ENCODE peak calls at places on chromosomes 2 and 18, in five cellular contexts. One of them, this sample, is unnamed.

GRCh38 chr18:66160007-66160406 is 409.2 kb downstream of the CDH7 start:
- DNase-seq in WTC11: no peak
- DNase-seq in GM12878: no peak
- DNase-seq in K562: no peak
- DNase-seq in HepG2: no peak
- DNase-seq in this sample: no peak

GRCh38 chr2:47964277-47964676 is 58.0 kb upstream of the FBXO11 start:
- DNase-seq in K562: no peak
- DNase-seq in GM12878: no peak
- DNase-seq in HepG2: no peak
- DNase-seq in WTC11: no peak
- DNase-seq in this sample: no peak

GRCh38 chr2:85988914-85989270 is 100.1 kb upstream of the ST3GAL5 start:
- DNase-seq in WTC11: no peak
- DNase-seq in GM12878: no peak
- DNase-seq in HepG2: no peak
- DNase-seq in K562: no peak
- DNase-seq in this sample: no peak

GRCh38 chr2:231666171-231667095 is 41.9 kb upstream of the PTMA start:
- DNase-seq in WTC11: peak; percentile 90
- DNase-seq in GM12878: peak; percentile 86
- DNase-seq in K562: peak; percentile 60
- DNase-seq in HepG2: peak; percentile 83
- DNase-seq in this sample: peak; percentile 97

GRCh38 chr18:1017679-1018078 is 113.0 kb downstream of the ADCYAP1 start:
- DNase-seq in HepG2: no peak
- DNase-seq in GM12878: no peak
- DNase-seq in WTC11: no peak
- DNase-seq in K562: no peak
- DNase-seq in this sample: no peak

GRCh38 chr18:48832961-48833700 is 117.6 kb downstream of the SMAD7 start:
- DNase-seq in GM12878: no peak
- DNase-seq in WTC11: peak; percentile 12
- DNase-seq in K562: no peak
- DNase-seq in HepG2: no peak
- DNase-seq in this sample: peak; percentile 19

GRCh38 chr2:235591921-235592320 is 98.1 kb downstream of the AGAP1 start:
- DNase-seq in GM12878: no peak
- DNase-seq in K562: no peak
- DNase-seq in HepG2: no peak
- DNase-seq in WTC11: no peak
- DNase-seq in this sample: no peak

GRCh38 chr2:67839668-67840067 is 223.1 kb downstream of the C1D start:
- DNase-seq in WTC11: no peak
- DNase-seq in K562: no peak
- DNase-seq in HepG2: no peak
- DNase-seq in GM12878: no peak
- DNase-seq in this sample: no peak

GRCh38 chr2:15941970-15942710 is 1.8 kb downstream of the MYCN start:
- DNase-seq in WTC11: peak; percentile 53
- DNase-seq in HepG2: no peak
- DNase-seq in K562: no peak
- DNase-seq in GM12878: no peak
- DNase-seq in this sample: no peak

GRCh38 chr2:171703574-171704347 is 16.5 kb downstream of the DYNC1I2 start:
- DNase-seq in K562: peak; percentile 43
- DNase-seq in GM12878: no peak
- DNase-seq in WTC11: no peak
- DNase-seq in HepG2: peak; percentile 53
- DNase-seq in this sample: peak; percentile 11

GRCh38 chr2:62550466-62550865 is 44.5 kb upstream of the TMEM17 start:
- DNase-seq in GM12878: no peak
- DNase-seq in WTC11: no peak
- DNase-seq in HepG2: no peak
- DNase-seq in K562: no peak
- DNase-seq in this sample: no peak

GRCh38 chr2:201675454-201675853 is 23.0 kb downstream of the MPP4 start:
- DNase-seq in HepG2: no peak
- DNase-seq in K562: no peak
- DNase-seq in WTC11: no peak
- DNase-seq in GM12878: no peak
- DNase-seq in this sample: no peak

GRCh38 chr2:205218056-205218455 is 464.2 kb upstream of the NRP2 start:
- DNase-seq in WTC11: no peak
- DNase-seq in K562: no peak
- DNase-seq in GM12878: no peak
- DNase-seq in HepG2: no peak
- DNase-seq in this sample: no peak

GRCh38 chr18:31931163-31931885 is 11.6 kb downstream of the TRAPPC8 start:
- DNase-seq in K562: no peak
- DNase-seq in WTC11: no peak
- DNase-seq in GM12878: no peak
- DNase-seq in HepG2: no peak
- DNase-seq in this sample: no peak

GRCh38 chr18:44153976-44154375 is 526.7 kb upstream of the SETBP1 start:
- DNase-seq in K562: no peak
- DNase-seq in HepG2: no peak
- DNase-seq in GM12878: no peak
- DNase-seq in WTC11: no peak
- DNase-seq in this sample: no peak

GRCh38 chr2:37523861-37524362 is 147.5 kb downstream of the CDC42EP3 start:
- DNase-seq in K562: no peak
- DNase-seq in WTC11: no peak
- DNase-seq in GM12878: no peak
- DNase-seq in HepG2: no peak
- DNase-seq in this sample: no peak

GRCh38 chr2:239289545-239289944 is 111.3 kb downstream of the HDAC4 start:
- DNase-seq in K562: no peak
- DNase-seq in HepG2: no peak
- DNase-seq in WTC11: no peak
- DNase-seq in GM12878: no peak
- DNase-seq in this sample: no peak

GRCh38 chr2:191699341-191699945 is 21.5 kb downstream of the NABP1 start:
- DNase-seq in WTC11: no peak
- DNase-seq in K562: no peak
- DNase-seq in HepG2: no peak
- DNase-seq in GM12878: no peak
- DNase-seq in this sample: no peak

GRCh38 chr2:25252291-25253152 is 84.1 kb upstream of the POMC start:
- DNase-seq in WTC11: peak; percentile 92
- DNase-seq in HepG2: peak; percentile 82
- DNase-seq in GM12878: no peak
- DNase-seq in K562: peak; percentile 97
- DNase-seq in this sample: peak; percentile 55

GRCh38 chr2:134282638-134283400 is 28.9 kb downstream of the MGAT5 start:
- DNase-seq in GM12878: peak; percentile 96
- DNase-seq in K562: no peak
- DNase-seq in HepG2: no peak
- DNase-seq in WTC11: no peak
- DNase-seq in this sample: no peak

GRCh38 chr18:9365406-9365805 is 30.8 kb downstream of the TWSG1 start:
- DNase-seq in K562: no peak
- DNase-seq in HepG2: no peak
- DNase-seq in GM12878: no peak
- DNase-seq in WTC11: no peak
- DNase-seq in this sample: no peak

GRCh38 chr2:23404426-23404825 is 19.4 kb downstream of the KLHL29 start:
- DNase-seq in HepG2: peak; percentile 24
- DNase-seq in K562: no peak
- DNase-seq in GM12878: peak; percentile 26
- DNase-seq in WTC11: no peak
- DNase-seq in this sample: peak; percentile 28

GRCh38 chr2:217929757-217930707 is 72.8 kb downstream of the TNS1 start:
- DNase-seq in K562: no peak
- DNase-seq in HepG2: peak; percentile 58
- DNase-seq in GM12878: no peak
- DNase-seq in WTC11: no peak
- DNase-seq in this sample: no peak

GRCh38 chr2:96212336-96212735 is 3.7 kb upstream of the STARD7 start:
- DNase-seq in GM12878: no peak
- DNase-seq in HepG2: no peak
- DNase-seq in WTC11: no peak
- DNase-seq in K562: no peak
- DNase-seq in this sample: no peak

GRCh38 chr2:209566250-209566649 is 142.4 kb downstream of the MAP2 start:
- DNase-seq in HepG2: no peak
- DNase-seq in GM12878: no peak
- DNase-seq in WTC11: no peak
- DNase-seq in K562: no peak
- DNase-seq in this sample: no peak

GRCh38 chr2:163210430-163210918 is 371.9 kb upstream of the KCNH7 start:
- DNase-seq in HepG2: no peak
- DNase-seq in GM12878: no peak
- DNase-seq in K562: no peak
- DNase-seq in WTC11: no peak
- DNase-seq in this sample: peak; percentile 68

GRCh38 chr2:187867165-187867564 is 312.9 kb upstream of the TFPI start:
- DNase-seq in K562: no peak
- DNase-seq in WTC11: no peak
- DNase-seq in HepG2: no peak
- DNase-seq in GM12878: no peak
- DNase-seq in this sample: no peak

DNA sequence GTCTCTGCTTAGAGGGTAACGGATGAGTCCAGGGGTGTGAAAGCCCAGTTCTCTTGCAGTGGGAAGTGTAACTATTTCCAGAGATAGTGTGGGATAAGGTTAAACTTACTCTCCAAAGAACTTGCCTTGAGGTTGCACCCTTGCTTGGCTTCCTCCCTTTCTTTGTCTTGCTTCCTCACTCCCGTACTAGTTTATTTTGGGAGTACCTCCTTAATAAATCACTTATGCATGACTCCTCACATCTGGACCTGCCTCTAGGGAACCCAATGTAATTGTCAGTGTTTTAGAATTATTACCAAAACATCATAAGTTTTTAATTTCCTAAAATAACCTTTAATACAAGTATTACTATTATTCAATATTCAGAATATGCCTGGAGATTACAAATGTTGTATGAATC is 35.2 kb downstream of the CPO start:
- DNase-seq in WTC11: no peak
- DNase-seq in GM12878: no peak
- DNase-seq in HepG2: no peak
- DNase-seq in K562: no peak
- DNase-seq in this sample: no peak
- TF ChIP-seq ESRRA in WTC11: no peak
- TF ChIP-seq ESRRA in GM12878: no peak
- TF ChIP-seq ESRRA in HepG2: no peak
- TF ChIP-seq ESRRA in K562: no peak
- TF ChIP-seq ESRRA in this sample: no peak

DNA sequence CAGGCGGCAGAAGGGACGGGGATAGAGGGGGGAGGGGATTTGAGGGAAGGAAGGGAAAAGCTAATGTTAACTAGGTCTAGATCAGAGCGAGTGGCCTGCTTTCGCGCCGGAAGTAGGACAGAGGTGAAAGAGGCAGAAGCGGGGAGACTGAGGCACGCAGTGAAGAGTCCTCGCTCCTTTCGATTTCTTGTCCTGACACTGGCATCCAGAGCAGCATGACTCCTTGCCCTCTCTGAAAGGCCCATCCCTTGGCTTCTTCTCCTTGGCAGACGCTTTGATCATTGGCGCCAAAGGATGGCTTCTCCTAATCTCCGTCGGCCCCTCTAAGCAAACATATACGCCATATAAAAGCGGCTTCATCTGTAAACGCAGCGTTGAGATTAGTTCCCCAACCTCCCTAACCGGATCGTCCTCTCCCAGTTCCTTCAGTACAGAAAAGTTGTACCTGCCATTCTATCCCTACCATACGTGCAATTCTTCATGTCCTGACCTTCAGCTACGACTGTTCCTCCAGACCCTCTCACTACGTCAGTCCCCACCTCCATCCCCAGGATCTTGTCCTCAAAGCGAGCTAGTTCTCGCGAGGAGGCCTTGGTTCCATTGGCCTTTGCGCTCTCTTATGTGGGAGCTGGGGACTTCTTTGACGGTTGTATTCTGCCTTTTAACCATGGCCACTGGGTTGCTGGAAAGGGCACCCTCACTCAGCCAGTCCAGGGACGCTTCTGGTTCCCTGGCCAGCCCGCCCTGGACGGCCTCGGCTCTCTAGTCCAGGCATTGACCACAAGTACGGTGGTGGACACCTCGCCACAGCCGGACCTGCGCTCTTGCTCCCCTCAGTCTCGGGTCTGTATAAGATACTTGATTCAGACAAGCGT is 857 bp upstream of the NEUROD1 start:
- DNase-seq in K562: no peak
- DNase-seq in WTC11: peak; percentile 37
- DNase-seq in GM12878: no peak
- DNase-seq in HepG2: no peak
- DNase-seq in this sample: no peak
- TF ChIP-seq ESRRA in K562: no peak
- TF ChIP-seq ESRRA in WTC11: no peak
- TF ChIP-seq ESRRA in GM12878: no peak
- TF ChIP-seq ESRRA in HepG2: no peak
- TF ChIP-seq ESRRA in this sample: no peak

GRCh38 chr2:161486111-161486510 is 70.0 kb downstream of the TBR1 start:
- DNase-seq in K562: no peak
- DNase-seq in HepG2: no peak
- DNase-seq in WTC11: no peak
- DNase-seq in GM12878: no peak
- DNase-seq in this sample: no peak
- TF ChIP-seq ESRRA in K562: no peak
- TF ChIP-seq ESRRA in HepG2: no peak
- TF ChIP-seq ESRRA in WTC11: no peak
- TF ChIP-seq ESRRA in GM12878: no peak
- TF ChIP-seq ESRRA in this sample: no peak

GRCh38 chr2:136407113-136407951 is 289.4 kb upstream of the CXCR4 start:
- DNase-seq in WTC11: no peak
- DNase-seq in K562: no peak
- DNase-seq in GM12878: no peak
- DNase-seq in HepG2: no peak
- DNase-seq in this sample: no peak

GRCh38 chr2:136408795-136409194 is 290.8 kb upstream of the CXCR4 start:
- DNase-seq in K562: no peak
- DNase-seq in WTC11: no peak
- DNase-seq in GM12878: no peak
- DNase-seq in HepG2: no peak
- DNase-seq in this sample: no peak

GRCh38 chr2:136407952-136408318 is 290.0 kb upstream of the CXCR4 start:
- DNase-seq in GM12878: no peak
- DNase-seq in K562: no peak
- DNase-seq in HepG2: no peak
- DNase-seq in WTC11: no peak
- DNase-seq in this sample: no peak

GRCh38 chr2:136410673-136411072 is 292.7 kb upstream of the CXCR4 start:
- DNase-seq in K562: no peak
- DNase-seq in WTC11: no peak
- DNase-seq in GM12878: no peak
- DNase-seq in HepG2: no peak
- DNase-seq in this sample: no peak

DNA sequence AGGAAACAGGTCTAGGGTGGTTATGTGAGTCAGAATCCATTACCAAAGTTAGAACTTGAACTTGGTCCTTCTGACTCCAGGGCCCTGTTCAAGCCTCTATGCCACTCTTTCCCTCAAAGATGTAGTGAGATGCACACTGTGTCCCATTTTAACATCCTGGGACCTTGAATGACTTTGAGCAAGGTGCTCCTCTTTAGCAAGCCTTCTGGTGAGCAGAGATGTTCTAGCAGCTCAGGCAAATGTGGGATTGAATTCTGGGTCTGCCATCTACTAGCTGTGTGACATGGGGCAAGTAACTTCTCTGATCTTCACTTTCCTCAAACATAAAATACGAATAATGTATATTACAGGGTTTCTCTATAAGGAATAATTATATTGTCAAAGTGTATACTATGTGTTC is 294.0 kb upstream of the CXCR4 start:
- DNase-seq in GM12878: no peak
- DNase-seq in K562: no peak
- DNase-seq in WTC11: no peak
- DNase-seq in HepG2: no peak
- DNase-seq in this sample: no peak
- TF ChIP-seq ESRRA in GM12878: no peak
- TF ChIP-seq ESRRA in K562: no peak
- TF ChIP-seq ESRRA in WTC11: no peak
- TF ChIP-seq ESRRA in HepG2: no peak
- TF ChIP-seq ESRRA in this sample: no peak

This sample was measured in A549.